ENCODE peak calls at places on chromosomes 11 and 22, in ten cellular contexts. O is astrocyte of the spinal cord, M is uterus, C is foreskin fibroblast, B is thoracic aorta, F is lung, G is AG04450, V is WERI-Rb-1, R is endothelial cell, U is GM20000. I is an unnamed sample.

GRCh38 chr11:61325649-61326414 is 7.1 kb downstream of the DDB1 start:
- DNase-seq in O (no peak), M (no peak), C (no peak), B (no peak), F (no peak), G (no peak), V (no peak), R (no peak), U (no peak), I (no peak)

GRCh38 chr11:30567148-30567547 is 19.0 kb downstream of the MPPED2 start:
- DNase-seq in O (no peak), M (no peak), C (no peak), B (no peak), F (no peak), G (no peak), V (no peak), R (no peak), U (no peak), I (no peak)

GRCh38 chr11:124938206-124938765 is 2.4 kb upstream of the HEPACAM start:
- DNase-seq in O (no peak), M (no peak), C (peak; percentile 36), B (no peak), F (no peak), G (no peak), V (no peak), R (no peak), U (no peak), I (no peak)

GRCh38 chr22:38314140-38314991 is 2.9 kb downstream of the CSNK1E start:
- DNase-seq in O (peak; percentile 60), M (no peak), C (no peak), B (no peak), F (no peak), G (no peak), V (no peak), R (no peak), U (no peak), I (peak; percentile 33)

GRCh38 chr11:107916671-107917241 is 11.5 kb upstream of the RAB39A start:
- DNase-seq in O (no peak), M (no peak), C (no peak), B (no peak), F (no peak), G (no peak), V (peak; percentile 38), R (peak; percentile 56), U (peak; percentile 65), I (no peak)

GRCh38 chr11:35304393-35304790 is 115.0 kb downstream of the SLC1A2 start:
- DNase-seq in O (peak; percentile 74), M (no peak), C (peak; percentile 76), B (no peak), F (no peak), G (no peak), V (no peak), R (no peak), U (peak; percentile 13), I (no peak)

GRCh38 chr11:129631201-129631600 is 184.4 kb upstream of the TMEM45B start:
- DNase-seq in O (no peak), M (no peak), C (no peak), B (no peak), F (no peak), G (no peak), V (no peak), R (no peak), U (no peak), I (no peak)

GRCh38 chr11:14676068-14676467 is 32.5 kb downstream of the PDE3B start:
- DNase-seq in O (no peak), M (no peak), C (no peak), B (no peak), F (no peak), G (no peak), V (no peak), R (no peak), U (no peak), I (no peak)

GRCh38 chr11:112882494-112883381 is 78.5 kb upstream of the NCAM1 start:
- DNase-seq in O (no peak), M (no peak), C (no peak), B (no peak), F (no peak), G (no peak), V (no peak), R (no peak), U (no peak), I (no peak)

GRCh38 chr11:103170865-103171264 is 61.6 kb downstream of the DYNC2H1 start:
- DNase-seq in O (no peak), M (no peak), C (no peak), B (no peak), F (no peak), G (peak; percentile 3), V (no peak), R (no peak), U (no peak), I (no peak)

GRCh38 chr11:17986007-17986710 is 26.7 kb downstream of the SERGEF start:
- DNase-seq in O (peak; percentile 85), M (peak; percentile 65), C (peak; percentile 82), B (no peak), F (no peak), G (peak; percentile 63), V (no peak), R (no peak), U (no peak), I (no peak)

GRCh38 chr11:30583505-30584280 is 2.5 kb downstream of the MPPED2 start:
- DNase-seq in O (no peak), M (peak; percentile 66), C (no peak), B (peak; percentile 21), F (no peak), G (no peak), V (peak; percentile 50), R (peak; percentile 8), U (no peak), I (no peak)

GRCh38 chr11:15577519-15577918 is 462.8 kb downstream of the INSC start:
- DNase-seq in O (no peak), M (no peak), C (no peak), B (no peak), F (no peak), G (no peak), V (no peak), R (no peak), U (no peak), I (no peak)

DNA sequence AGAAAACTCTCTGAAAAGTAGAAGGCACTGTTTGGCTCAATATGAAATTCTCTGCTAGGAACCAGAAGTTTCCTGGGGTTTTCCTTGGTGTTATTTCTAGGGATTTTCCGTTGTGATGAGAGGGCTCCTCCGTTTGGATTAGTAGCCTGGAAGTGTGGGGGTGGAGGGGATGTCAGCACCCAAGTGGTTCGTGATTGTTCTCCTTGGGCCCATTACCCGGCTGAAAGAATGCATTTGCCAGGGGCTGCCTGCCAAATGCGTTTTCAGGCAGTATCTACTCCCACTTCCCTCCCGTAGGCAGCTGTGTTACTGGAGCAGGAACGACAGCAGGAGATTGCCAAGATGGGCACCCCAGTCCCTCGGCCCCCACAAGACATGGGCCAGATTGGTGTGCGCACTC is 4.4 kb downstream of the SF3B2 start:
- DNase-seq in O (no peak), M (no peak), C (no peak), B (no peak), F (no peak), G (no peak), V (no peak), R (no peak), U (no peak), I (no peak)
- TF ChIP-seq CTCF in O (no peak), M (no peak), C (no peak), B (no peak), F (no peak), G (no peak), V (no peak), R (no peak), U (no peak), I (no peak)

DNA sequence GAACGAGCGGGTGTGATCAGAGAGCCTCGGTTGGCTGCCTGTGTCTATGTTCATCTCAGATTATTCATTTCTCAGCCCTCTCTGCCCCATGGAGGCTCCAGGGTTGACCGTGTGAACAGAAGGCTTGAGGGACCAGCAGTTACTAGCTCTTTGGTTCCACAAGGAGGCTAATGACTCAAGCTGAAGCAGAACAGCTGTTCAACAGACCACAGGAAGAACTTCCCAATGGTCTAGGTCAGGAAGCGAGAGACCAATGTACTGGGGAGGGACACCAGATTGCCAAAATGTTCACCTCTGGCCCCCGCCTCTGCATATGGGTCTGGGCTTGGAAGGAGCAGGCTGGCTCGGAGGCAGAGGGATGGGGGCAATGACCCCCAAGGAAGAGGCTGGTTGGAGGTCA is 14.7 kb upstream of the PDE2A start:
- DNase-seq in O (no peak), M (no peak), C (no peak), B (no peak), F (no peak), G (no peak), V (no peak), R (no peak), U (no peak), I (no peak)
- TF ChIP-seq CTCF in O (no peak), M (no peak), C (no peak), B (no peak), F (no peak), G (no peak), V (no peak), R (no peak), U (no peak), I (no peak)

DNA sequence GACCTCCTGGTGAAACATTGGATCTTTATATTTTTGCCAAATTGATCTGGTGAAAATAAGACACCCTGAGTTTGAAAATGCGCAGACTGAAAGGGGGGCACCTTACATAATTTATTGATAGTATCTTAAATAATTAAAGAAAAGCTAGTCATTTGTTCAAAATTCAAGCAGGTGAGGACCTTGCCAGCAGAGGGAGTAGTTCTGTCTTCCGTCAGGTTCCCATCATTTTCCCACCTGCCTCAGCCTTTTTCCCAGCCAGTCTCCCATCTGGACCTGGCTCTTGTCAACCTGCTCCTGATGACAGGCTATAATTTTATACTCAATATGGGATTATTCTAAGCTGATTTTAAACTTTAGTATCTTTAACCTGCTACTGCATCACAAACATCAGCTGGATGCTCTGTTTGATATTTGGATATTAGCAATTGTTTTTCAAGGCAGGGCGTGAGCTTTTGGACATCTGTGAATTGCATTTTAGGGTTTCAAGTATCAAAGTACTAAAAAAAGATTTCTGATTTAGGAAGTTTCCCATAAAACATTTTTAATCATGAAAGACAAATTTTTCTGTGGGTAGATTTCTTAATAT is 132.0 kb downstream of the ELP4 start:
- DNase-seq in O (peak; percentile 44), M (no peak), C (peak; percentile 7), B (no peak), F (peak; percentile 30), G (no peak), V (peak; percentile 58), R (peak; percentile 53), U (peak; percentile 2), I (no peak)
- TF ChIP-seq CTCF in O (peak; percentile 72), M (no peak), C (peak; percentile 62), B (no peak), F (no peak), G (peak; percentile 72), V (peak; percentile 71), R (peak; percentile 91), U (peak; percentile 22), I (peak; percentile 61)

DNA sequence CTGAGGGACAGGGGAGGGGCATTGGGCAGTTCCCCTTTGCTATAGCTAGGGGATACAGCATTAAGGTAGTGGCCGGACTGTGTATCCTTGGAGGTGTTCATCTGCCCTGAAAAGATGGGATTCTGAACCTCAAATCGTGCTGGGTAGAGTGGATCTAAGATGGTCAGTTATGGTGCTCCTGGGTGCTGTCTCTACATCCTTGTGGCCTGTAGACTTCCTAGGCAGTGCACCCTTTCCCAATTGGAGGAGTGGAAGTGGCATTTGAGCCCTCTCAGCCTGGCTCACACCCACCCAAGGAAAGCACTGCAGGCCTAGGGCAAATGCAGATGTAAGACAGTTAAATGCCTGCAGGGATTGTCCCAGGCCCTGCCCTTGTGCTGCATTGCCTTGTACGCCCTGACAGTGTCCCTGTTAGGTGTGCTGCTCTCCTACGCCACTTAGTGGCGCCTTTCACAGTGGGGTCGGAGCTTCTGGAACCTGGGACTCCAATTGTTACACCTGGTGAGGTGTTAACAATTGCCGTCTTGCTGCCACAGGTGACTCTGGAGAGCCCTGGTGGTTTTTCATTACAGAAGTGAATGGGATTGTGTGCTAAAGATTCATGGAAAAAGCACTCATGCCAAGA is 35.0 kb downstream of the PPFIBP2 start:
- DNase-seq in O (no peak), M (no peak), C (no peak), B (no peak), F (no peak), G (no peak), V (peak; percentile 62), R (peak; percentile 47), U (peak; percentile 52), I (peak; percentile 21)
- TF ChIP-seq CTCF in O (peak; percentile 9), M (peak; percentile 8), C (no peak), B (no peak), F (no peak), G (no peak), V (peak; percentile 85), R (no peak), U (peak; percentile 54), I (peak; percentile 78)